ENCODE peak calls at places on chromosomes 5 and 9, in five cellular contexts. One of them, this sample, is unnamed.

GRCh38 chr9:79107911-79108676 is 463.7 kb upstream of the TLE4 start:
- DNase-seq in dorsolateral prefrontal cortex: no peak
- DNase-seq in posterior vena cava: no peak
- DNase-seq in fibroblast of mammary gland: peak; percentile 22
- DNase-seq in heart right ventricle: no peak
- DNase-seq in this sample: no peak

GRCh38 chr5:9425710-9426109 is 120.2 kb downstream of the SEMA5A start:
- DNase-seq in dorsolateral prefrontal cortex: no peak
- DNase-seq in posterior vena cava: no peak
- DNase-seq in fibroblast of mammary gland: no peak
- DNase-seq in heart right ventricle: no peak
- DNase-seq in this sample: no peak

GRCh38 chr5:125002727-125003598 is 256.5 kb upstream of the ZNF608 start:
- DNase-seq in dorsolateral prefrontal cortex: no peak
- DNase-seq in posterior vena cava: no peak
- DNase-seq in fibroblast of mammary gland: no peak
- DNase-seq in heart right ventricle: no peak
- DNase-seq in this sample: no peak

GRCh38 chr9:33151007-33151557 is 16.1 kb downstream of the B4GALT1 start:
- DNase-seq in dorsolateral prefrontal cortex: no peak
- DNase-seq in posterior vena cava: no peak
- DNase-seq in fibroblast of mammary gland: peak; percentile 97
- DNase-seq in heart right ventricle: peak; percentile 61
- DNase-seq in this sample: no peak

GRCh38 chr9:93899609-93900435 is 55.3 kb downstream of the BARX1 start:
- DNase-seq in dorsolateral prefrontal cortex: no peak
- DNase-seq in posterior vena cava: peak; percentile 60
- DNase-seq in fibroblast of mammary gland: no peak
- DNase-seq in heart right ventricle: no peak
- DNase-seq in this sample: no peak

GRCh38 chr9:119792242-119792641 is 423.0 kb upstream of the BRINP1 start:
- DNase-seq in dorsolateral prefrontal cortex: no peak
- DNase-seq in posterior vena cava: no peak
- DNase-seq in fibroblast of mammary gland: no peak
- DNase-seq in heart right ventricle: no peak
- DNase-seq in this sample: no peak

GRCh38 chr5:124627815-124628214 is 118.6 kb downstream of the ZNF608 start:
- DNase-seq in dorsolateral prefrontal cortex: no peak
- DNase-seq in posterior vena cava: no peak
- DNase-seq in fibroblast of mammary gland: no peak
- DNase-seq in heart right ventricle: no peak
- DNase-seq in this sample: no peak

GRCh38 chr9:23698161-23698560 is 127.9 kb downstream of the ELAVL2 start:
- DNase-seq in dorsolateral prefrontal cortex: no peak
- DNase-seq in posterior vena cava: no peak
- DNase-seq in fibroblast of mammary gland: no peak
- DNase-seq in heart right ventricle: no peak
- DNase-seq in this sample: no peak

GRCh38 chr9:18492612-18493011 is 18.7 kb downstream of the ADAMTSL1 start:
- DNase-seq in dorsolateral prefrontal cortex: no peak
- DNase-seq in posterior vena cava: no peak
- DNase-seq in fibroblast of mammary gland: peak; percentile 65
- DNase-seq in heart right ventricle: no peak
- DNase-seq in this sample: no peak

GRCh38 chr5:177276886-177277285 is 26.6 kb downstream of the RAB24 start:
- DNase-seq in dorsolateral prefrontal cortex: no peak
- DNase-seq in posterior vena cava: no peak
- DNase-seq in fibroblast of mammary gland: no peak
- DNase-seq in heart right ventricle: no peak
- DNase-seq in this sample: no peak

GRCh38 chr5:24110019-24110615 is 534.7 kb downstream of the CDH10 start:
- DNase-seq in dorsolateral prefrontal cortex: no peak
- DNase-seq in posterior vena cava: no peak
- DNase-seq in fibroblast of mammary gland: peak; percentile 28
- DNase-seq in heart right ventricle: no peak
- DNase-seq in this sample: peak; percentile 24

GRCh38 chr5:160938532-160938931 is 86.5 kb upstream of the ATP10B start:
- DNase-seq in dorsolateral prefrontal cortex: no peak
- DNase-seq in posterior vena cava: no peak
- DNase-seq in fibroblast of mammary gland: no peak
- DNase-seq in heart right ventricle: no peak
- DNase-seq in this sample: no peak

GRCh38 chr5:147688965-147689364 is 93.6 kb downstream of the JAKMIP2 start:
- DNase-seq in dorsolateral prefrontal cortex: peak; percentile 66
- DNase-seq in posterior vena cava: peak; percentile 80
- DNase-seq in fibroblast of mammary gland: peak; percentile 44
- DNase-seq in heart right ventricle: no peak
- DNase-seq in this sample: no peak

GRCh38 chr9:136629001-136629878 is 33.5 kb upstream of the EGFL7 start:
- DNase-seq in dorsolateral prefrontal cortex: no peak
- DNase-seq in posterior vena cava: no peak
- DNase-seq in fibroblast of mammary gland: no peak
- DNase-seq in heart right ventricle: no peak
- DNase-seq in this sample: no peak

GRCh38 chr5:36298546-36298945 is 3.2 kb downstream of the RANBP3L start:
- DNase-seq in dorsolateral prefrontal cortex: no peak
- DNase-seq in posterior vena cava: no peak
- DNase-seq in fibroblast of mammary gland: peak; percentile 55
- DNase-seq in heart right ventricle: no peak
- DNase-seq in this sample: no peak

GRCh38 chr5:19891658-19892057 is 96.3 kb downstream of the CDH18 start:
- DNase-seq in dorsolateral prefrontal cortex: no peak
- DNase-seq in posterior vena cava: no peak
- DNase-seq in fibroblast of mammary gland: peak; percentile 19
- DNase-seq in heart right ventricle: no peak
- DNase-seq in this sample: no peak

GRCh38 chr9:136291306-136292025 is 12.4 kb downstream of the CCDC187 start:
- DNase-seq in dorsolateral prefrontal cortex: peak; percentile 92
- DNase-seq in posterior vena cava: no peak
- DNase-seq in fibroblast of mammary gland: no peak
- DNase-seq in heart right ventricle: no peak
- DNase-seq in this sample: no peak

GRCh38 chr9:86971742-86972141 is 24.4 kb upstream of the GAS1 start:
- DNase-seq in dorsolateral prefrontal cortex: no peak
- DNase-seq in posterior vena cava: no peak
- DNase-seq in fibroblast of mammary gland: no peak
- DNase-seq in heart right ventricle: no peak
- DNase-seq in this sample: no peak

GRCh38 chr9:136687721-136688223 is 515 bp upstream of the AGPAT2 start:
- DNase-seq in dorsolateral prefrontal cortex: no peak
- DNase-seq in posterior vena cava: no peak
- DNase-seq in fibroblast of mammary gland: no peak
- DNase-seq in heart right ventricle: no peak
- DNase-seq in this sample: peak; percentile 61